ENCODE peak calls at places on chromosomes 12 and 14, in six cellular contexts. Z is fibroblast of mammary gland; D is stimulated activated CD4-positive, alpha-beta T cell treated with anti-CD3 and anti-CD28 coated beads, TNF-alpha, amount 100 ng/mL, for 1 hour; F is stomach; B is astrocyte; N is heart left ventricle. S is an unnamed sample.

GRCh38 chr12:50927356-50927755 is 25.0 kb upstream of the HIGD1C start:
- DNase-seq in D (no peak), Z (no peak), B (no peak), N (no peak), F (no peak), S (peak; percentile 60)

GRCh38 chr12:94460594-94460959 is 910 bp upstream of the CEP83 start:
- DNase-seq in D (no peak), N (no peak), F (no peak), B (no peak), Z (no peak), S (no peak)

GRCh38 chr14:35973770-35974169 is 147.6 kb downstream of the BRMS1L start:
- DNase-seq in F (no peak), Z (no peak), N (no peak), D (no peak), B (no peak), S (peak; percentile 56)

GRCh38 chr14:55249423-55249822 is 21.8 kb upstream of the FBXO34 start:
- DNase-seq in B (peak; percentile 15), N (no peak), Z (peak; percentile 81), D (no peak), F (no peak), S (peak; percentile 75)

GRCh38 chr12:22577667-22578066 is 33.3 kb upstream of the C2CD5 start:
- DNase-seq in Z (no peak), B (no peak), F (no peak), N (no peak), D (no peak), S (no peak)

GRCh38 chr12:76106631-76107030 is 22.1 kb upstream of the NAP1L1 start:
- DNase-seq in B (peak; percentile 65), D (no peak), N (no peak), Z (peak; percentile 33), F (no peak), S (no peak)

GRCh38 chr12:54420766-54421144 is 1.7 kb upstream of the ITGA5 start:
- DNase-seq in D (no peak), N (no peak), F (no peak), Z (peak; percentile 81), B (no peak), S (no peak)

GRCh38 chr12:80752464-80752863 is 35.8 kb downstream of the MYF5 start:
- DNase-seq in Z (peak; percentile 14), N (no peak), B (peak; percentile 12), D (no peak), F (no peak), S (no peak)

GRCh38 chr14:34649344-34649743 is 19.4 kb upstream of the SNX6 start:
- DNase-seq in N (no peak), F (no peak), B (peak; percentile 92), D (no peak), Z (peak; percentile 95), S (peak; percentile 76)

GRCh38 chr14:74038015-74038859 is 19.1 kb downstream of the BBOF1 start:
- DNase-seq in D (no peak), N (no peak), F (no peak), Z (peak; percentile 66), B (peak; percentile 32), S (peak; percentile 76)